ENCODE peak calls at places on chromosomes 4 and X, in five cellular contexts. A, U, J, V and E are unnamed samples.

GRCh38 chrX:118802857-118803256 is 20.8 kb upstream of the ZCCHC12 start:
- DNase-seq in V (no peak), A (no peak), U (no peak), J (no peak), E (peak; percentile 17)

GRCh38 chr4:71230613-71231012 is 108.2 kb upstream of the SLC4A4 start:
- DNase-seq in V (no peak), U (no peak), A (no peak), J (no peak), E (no peak)

GRCh38 chr4:2689825-2690700 is 66.1 kb downstream of the TNIP2 start:
- DNase-seq in V (no peak), A (no peak), J (no peak), U (peak; percentile 75), E (no peak)

GRCh38 chrX:16826207-16826606 is 39.9 kb downstream of the TXLNG start:
- DNase-seq in U (peak; percentile 47), V (no peak), J (no peak), A (no peak), E (peak; percentile 45)

GRCh38 chr4:94621491-94622080 is 136.2 kb upstream of the BMPR1B start:
- DNase-seq in V (no peak), U (peak; percentile 66), A (no peak), J (no peak), E (peak; percentile 57)

GRCh38 chr4:6345866-6346265 is 76.2 kb downstream of the WFS1 start:
- DNase-seq in J (no peak), V (no peak), U (no peak), A (no peak), E (no peak)

GRCh38 chrX:46710425-46710824 is 48.5 kb downstream of the SLC9A7 start:
- DNase-seq in U (no peak), A (no peak), V (no peak), J (no peak), E (peak; percentile 12)

GRCh38 chr4:101599620-101600019 is 190.9 kb upstream of the BANK1 start:
- DNase-seq in J (no peak), U (no peak), A (no peak), V (no peak), E (peak; percentile 6)

GRCh38 chr4:156594619-156595018 is 377.0 kb downstream of the PDGFC start:
- DNase-seq in J (no peak), U (no peak), A (peak; percentile 34), V (peak; percentile 51), E (peak; percentile 15)

GRCh38 chr4:185015108-185015507 is 3.2 kb upstream of the HELT start:
- DNase-seq in A (no peak), U (no peak), J (no peak), V (no peak), E (no peak)

GRCh38 chr4:80608285-80608980 is 272.9 kb downstream of the CFAP299 start:
- DNase-seq in U (no peak), J (no peak), V (no peak), A (no peak), E (no peak)

GRCh38 chr4:137558951-137559350 is 26.7 kb upstream of the PCDH18 start:
- DNase-seq in A (no peak), U (no peak), J (no peak), V (no peak), E (peak; percentile 68)

GRCh38 chr4:13092702-13093101 is 391.4 kb downstream of the RAB28 start:
- DNase-seq in U (no peak), J (no peak), A (no peak), V (no peak), E (no peak)

GRCh38 chr4:26807330-26807729 is 53.3 kb upstream of the STIM2 start:
- DNase-seq in U (peak; percentile 72), V (no peak), A (no peak), J (no peak), E (no peak)

GRCh38 chr4:183801460-183802168 is 103.5 kb upstream of the STOX2 start:
- DNase-seq in A (no peak), V (peak; percentile 82), U (no peak), J (no peak), E (no peak)

GRCh38 chr4:47667552-47667951 is 170.3 kb downstream of the CORIN start:
- DNase-seq in V (no peak), J (no peak), U (no peak), A (no peak), E (no peak)

GRCh38 chrX:51440365-51440764 is 56.0 kb downstream of the NUDT11 start:
- DNase-seq in V (no peak), U (no peak), A (no peak), J (no peak), E (no peak)

GRCh38 chrX:65035451-65035779 is 59.2 kb upstream of the ZC4H2 start:
- DNase-seq in V (no peak), A (peak; percentile 18), J (no peak), U (no peak), E (no peak)